ENCODE peak calls at places on chromosome 10, in seven cellular contexts. W, M, L, P, V, Q and H are unnamed samples.

GRCh38 chr10:68223535-68224165 is 8.3 kb downstream of the ATOH7 start:
- DNase-seq in W (no peak), M (no peak), L (no peak), P (no peak), V (no peak), Q (no peak), H (no peak)

GRCh38 chr10:79260803-79261740 is 86.2 kb upstream of the PPIF start:
- DNase-seq in W (no peak), M (no peak), L (peak), P (peak), V (peak), Q (peak), H (peak)

GRCh38 chr10:7988985-7989384 is 65.5 kb upstream of the GATA3 start:
- DNase-seq in W (no peak), M (no peak), L (no peak), P (no peak), V (no peak), Q (no peak), H (no peak)

GRCh38 chr10:84626688-84627087 is 298.3 kb downstream of the CCSER2 start:
- DNase-seq in W (no peak), M (no peak), L (no peak), P (no peak), V (no peak), Q (no peak), H (no peak)

GRCh38 chr10:95183132-95183450 is 10.9 kb upstream of the ACSM6 start:
- DNase-seq in W (no peak), M (no peak), L (no peak), P (peak), V (no peak), Q (no peak), H (no peak)

GRCh38 chr10:96743988-96744585 is 23.8 kb upstream of the PIK3AP1 start:
- DNase-seq in W (no peak), M (no peak), L (no peak), P (peak), V (peak), Q (no peak), H (no peak)

GRCh38 chr10:4549254-4549653 is 276.8 kb upstream of the AKR1E2 start:
- DNase-seq in W (no peak), M (no peak), L (no peak), P (no peak), V (no peak), Q (no peak), H (no peak)

GRCh38 chr10:97072851-97073665 is 112.7 kb downstream of the SLIT1 start:
- DNase-seq in W (no peak), M (peak), L (peak), P (peak), V (peak), Q (peak), H (peak)

GRCh38 chr10:8305871-8306652 is 251.6 kb downstream of the GATA3 start:
- DNase-seq in W (no peak), M (peak), L (no peak), P (peak), V (no peak), Q (no peak), H (no peak)

GRCh38 chr10:106866244-106866845 is 298.2 kb downstream of the SORCS1 start:
- DNase-seq in W (no peak), M (no peak), L (no peak), P (no peak), V (no peak), Q (no peak), H (no peak)

GRCh38 chr10:97338041-97338440 is 3.5 kb upstream of the FRAT2 start:
- DNase-seq in W (no peak), M (no peak), L (no peak), P (no peak), V (no peak), Q (no peak), H (no peak)

GRCh38 chr10:31157125-31157983 is 125.7 kb upstream of the ZNF438 start:
- DNase-seq in W (no peak), M (no peak), L (no peak), P (peak), V (peak), Q (no peak), H (peak)

GRCh38 chr10:24721254-24722106 is 2.2 kb downstream of the ARHGAP21 start:
- DNase-seq in W (no peak), M (no peak), L (no peak), P (peak), V (no peak), Q (no peak), H (peak)

GRCh38 chr10:4721994-4722753 is 103.8 kb upstream of the AKR1E2 start:
- DNase-seq in W (no peak), M (peak), L (no peak), P (peak), V (no peak), Q (no peak), H (no peak)

GRCh38 chr10:14326581-14326980 is 4.1 kb downstream of the FRMD4A start:
- DNase-seq in W (no peak), M (no peak), L (no peak), P (no peak), V (no peak), Q (no peak), H (no peak)

GRCh38 chr10:52858722-52859121 is 86.1 kb upstream of the MBL2 start:
- DNase-seq in W (no peak), M (no peak), L (no peak), P (no peak), V (no peak), Q (no peak), H (no peak)

GRCh38 chr10:79244841-79245504 is 102.3 kb upstream of the PPIF start:
- DNase-seq in W (peak), M (no peak), L (peak), P (no peak), V (no peak), Q (no peak), H (no peak)

GRCh38 chr10:125102216-125102615 is 58.1 kb downstream of the CTBP2 start:
- DNase-seq in W (peak), M (peak), L (no peak), P (peak), V (no peak), Q (no peak), H (no peak)

GRCh38 chr10:70265032-70265689 is 18.6 kb downstream of the NPFFR1 start:
- DNase-seq in W (no peak), M (no peak), L (peak), P (no peak), V (peak), Q (no peak), H (peak)

GRCh38 chr10:72218329-72218728 is 2.3 kb upstream of the ASCC1 start:
- DNase-seq in W (peak), M (no peak), L (peak), P (no peak), V (no peak), Q (no peak), H (no peak)

GRCh38 chr10:117899181-117899683 is 147.5 kb downstream of the RAB11FIP2 start:
- DNase-seq in W (no peak), M (no peak), L (no peak), P (no peak), V (no peak), Q (no peak), H (no peak)

GRCh38 chr10:110679633-110680472 is 35.7 kb downstream of the RBM20 start:
- DNase-seq in W (no peak), M (no peak), L (no peak), P (no peak), V (no peak), Q (peak), H (no peak)

GRCh38 chr10:58086763-58087150 is 180.9 kb downstream of the IPMK start:
- DNase-seq in W (no peak), M (no peak), L (no peak), P (no peak), V (no peak), Q (no peak), H (no peak)

GRCh38 chr10:49534670-49535381 is 4.1 kb downstream of the ERCC6 start:
- DNase-seq in W (no peak), M (peak), L (no peak), P (peak), V (peak), Q (no peak), H (no peak)

GRCh38 chr10:101826852-101827434 is 8.7 kb upstream of the OGA start:
- DNase-seq in W (no peak), M (no peak), L (no peak), P (no peak), V (no peak), Q (no peak), H (no peak)

GRCh38 chr10:53441804-53442203 is 669.2 kb upstream of the MBL2 start:
- DNase-seq in W (no peak), M (no peak), L (no peak), P (no peak), V (no peak), Q (no peak), H (no peak)

GRCh38 chr10:104277785-104278184 is 8.8 kb downstream of the GSTO2 start:
- DNase-seq in W (no peak), M (no peak), L (no peak), P (no peak), V (no peak), Q (no peak), H (no peak)

GRCh38 chr10:122163182-122164027 is 107.7 kb upstream of the BTBD16 start:
- DNase-seq in W (no peak), M (no peak), L (no peak), P (no peak), V (no peak), Q (no peak), H (no peak)